ENCODE peak calls at places on chromosome X, in nine cellular contexts. One of them, this sample, is unnamed.

GRCh38 chrX:115174548-115174947 is 14.7 kb upstream of the RBMXL3 start:
- DNase-seq in upper lobe of right lung: no peak
- DNase-seq in PC-9: no peak
- DNase-seq in SJSA1: no peak
- DNase-seq in mammary epithelial cell: no peak
- DNase-seq in iPS DF 6.9: no peak
- DNase-seq in NT2/D1: no peak
- DNase-seq in effector memory CD4-positive, alpha-beta T cell: no peak
- DNase-seq in bronchial epithelial cell: no peak
- DNase-seq in this sample: no peak

GRCh38 chrX:134572816-134573682 is 85.2 kb downstream of the PLAC1 start:
- DNase-seq in upper lobe of right lung: no peak
- DNase-seq in PC-9: peak; percentile 89
- DNase-seq in SJSA1: no peak
- DNase-seq in mammary epithelial cell: peak; percentile 83
- DNase-seq in iPS DF 6.9: no peak
- DNase-seq in NT2/D1: no peak
- DNase-seq in effector memory CD4-positive, alpha-beta T cell: no peak
- DNase-seq in bronchial epithelial cell: peak; percentile 82
- DNase-seq in this sample: no peak

GRCh38 chrX:65601530-65602281 is 65.7 kb upstream of the MSN start:
- DNase-seq in upper lobe of right lung: peak; percentile 86
- DNase-seq in PC-9: no peak
- DNase-seq in SJSA1: peak; percentile 73
- DNase-seq in mammary epithelial cell: peak; percentile 54
- DNase-seq in iPS DF 6.9: no peak
- DNase-seq in NT2/D1: no peak
- DNase-seq in effector memory CD4-positive, alpha-beta T cell: peak; percentile 43
- DNase-seq in bronchial epithelial cell: peak; percentile 77
- DNase-seq in this sample: no peak

GRCh38 chrX:148298737-148299136 is 201.7 kb upstream of the AFF2 start:
- DNase-seq in upper lobe of right lung: no peak
- DNase-seq in PC-9: no peak
- DNase-seq in SJSA1: no peak
- DNase-seq in mammary epithelial cell: peak; percentile 59
- DNase-seq in iPS DF 6.9: no peak
- DNase-seq in NT2/D1: no peak
- DNase-seq in effector memory CD4-positive, alpha-beta T cell: no peak
- DNase-seq in bronchial epithelial cell: no peak
- DNase-seq in this sample: no peak

GRCh38 chrX:17369294-17369693 is 5.7 kb upstream of the NHS start:
- DNase-seq in upper lobe of right lung: no peak
- DNase-seq in PC-9: no peak
- DNase-seq in SJSA1: no peak
- DNase-seq in mammary epithelial cell: no peak
- DNase-seq in iPS DF 6.9: no peak
- DNase-seq in NT2/D1: no peak
- DNase-seq in effector memory CD4-positive, alpha-beta T cell: no peak
- DNase-seq in bronchial epithelial cell: peak; percentile 44
- DNase-seq in this sample: no peak

GRCh38 chrX:124931241-124931640 is 388.4 kb upstream of the TEX13C start:
- DNase-seq in upper lobe of right lung: no peak
- DNase-seq in PC-9: no peak
- DNase-seq in SJSA1: no peak
- DNase-seq in mammary epithelial cell: no peak
- DNase-seq in iPS DF 6.9: no peak
- DNase-seq in NT2/D1: no peak
- DNase-seq in effector memory CD4-positive, alpha-beta T cell: no peak
- DNase-seq in bronchial epithelial cell: no peak
- DNase-seq in this sample: no peak

GRCh38 chrX:136130931-136131843 is 16.1 kb upstream of the FHL1 start:
- DNase-seq in upper lobe of right lung: no peak
- DNase-seq in PC-9: peak; percentile 99
- DNase-seq in SJSA1: peak; percentile 48
- DNase-seq in mammary epithelial cell: peak; percentile 91
- DNase-seq in iPS DF 6.9: no peak
- DNase-seq in NT2/D1: no peak
- DNase-seq in effector memory CD4-positive, alpha-beta T cell: no peak
- DNase-seq in bronchial epithelial cell: peak; percentile 92
- DNase-seq in this sample: no peak

GRCh38 chrX:43096830-43097229 is 318.9 kb upstream of the PPP1R2C start:
- DNase-seq in upper lobe of right lung: no peak
- DNase-seq in PC-9: no peak
- DNase-seq in SJSA1: no peak
- DNase-seq in mammary epithelial cell: no peak
- DNase-seq in iPS DF 6.9: no peak
- DNase-seq in NT2/D1: no peak
- DNase-seq in effector memory CD4-positive, alpha-beta T cell: no peak
- DNase-seq in bronchial epithelial cell: no peak
- DNase-seq in this sample: no peak

GRCh38 chrX:19225906-19226305 is 103.6 kb upstream of the ADGRG2 start:
- DNase-seq in upper lobe of right lung: no peak
- DNase-seq in PC-9: no peak
- DNase-seq in SJSA1: no peak
- DNase-seq in mammary epithelial cell: no peak
- DNase-seq in iPS DF 6.9: no peak
- DNase-seq in NT2/D1: peak; percentile 18
- DNase-seq in effector memory CD4-positive, alpha-beta T cell: no peak
- DNase-seq in bronchial epithelial cell: peak; percentile 30
- DNase-seq in this sample: no peak

GRCh38 chrX:55342533-55343501 is 78.1 kb upstream of the PAGE3 start:
- DNase-seq in upper lobe of right lung: no peak
- DNase-seq in PC-9: no peak
- DNase-seq in SJSA1: no peak
- DNase-seq in mammary epithelial cell: peak; percentile 55
- DNase-seq in iPS DF 6.9: no peak
- DNase-seq in NT2/D1: peak; percentile 18
- DNase-seq in effector memory CD4-positive, alpha-beta T cell: peak; percentile 18
- DNase-seq in bronchial epithelial cell: peak; percentile 82
- DNase-seq in this sample: peak; percentile 61

GRCh38 chrX:135520022-135520552 is 373 bp upstream of the INTS6L start:
- DNase-seq in upper lobe of right lung: no peak
- DNase-seq in PC-9: no peak
- DNase-seq in SJSA1: no peak
- DNase-seq in mammary epithelial cell: peak; percentile 9
- DNase-seq in iPS DF 6.9: no peak
- DNase-seq in NT2/D1: no peak
- DNase-seq in effector memory CD4-positive, alpha-beta T cell: no peak
- DNase-seq in bronchial epithelial cell: peak; percentile 19
- DNase-seq in this sample: no peak

GRCh38 chrX:2430265-2430825 is 70.4 kb downstream of the DHRSX start:
- DNase-seq in upper lobe of right lung: peak; percentile 82
- DNase-seq in PC-9: no peak
- DNase-seq in SJSA1: no peak
- DNase-seq in mammary epithelial cell: peak; percentile 67
- DNase-seq in iPS DF 6.9: no peak
- DNase-seq in NT2/D1: no peak
- DNase-seq in effector memory CD4-positive, alpha-beta T cell: no peak
- DNase-seq in bronchial epithelial cell: peak; percentile 50
- DNase-seq in this sample: no peak

GRCh38 chrX:45903781-45904201 is 641.4 kb downstream of the ZNF674 start:
- DNase-seq in upper lobe of right lung: no peak
- DNase-seq in PC-9: no peak
- DNase-seq in SJSA1: no peak
- DNase-seq in mammary epithelial cell: no peak
- DNase-seq in iPS DF 6.9: no peak
- DNase-seq in NT2/D1: no peak
- DNase-seq in effector memory CD4-positive, alpha-beta T cell: no peak
- DNase-seq in bronchial epithelial cell: peak; percentile 10
- DNase-seq in this sample: no peak

GRCh38 chrX:73916931-73917657 is 354.1 kb downstream of the CHIC1 start:
- DNase-seq in upper lobe of right lung: no peak
- DNase-seq in PC-9: peak; percentile 78
- DNase-seq in SJSA1: peak; percentile 42
- DNase-seq in mammary epithelial cell: peak; percentile 77
- DNase-seq in iPS DF 6.9: no peak
- DNase-seq in NT2/D1: peak; percentile 67
- DNase-seq in effector memory CD4-positive, alpha-beta T cell: no peak
- DNase-seq in bronchial epithelial cell: peak; percentile 85
- DNase-seq in this sample: no peak

DNA sequence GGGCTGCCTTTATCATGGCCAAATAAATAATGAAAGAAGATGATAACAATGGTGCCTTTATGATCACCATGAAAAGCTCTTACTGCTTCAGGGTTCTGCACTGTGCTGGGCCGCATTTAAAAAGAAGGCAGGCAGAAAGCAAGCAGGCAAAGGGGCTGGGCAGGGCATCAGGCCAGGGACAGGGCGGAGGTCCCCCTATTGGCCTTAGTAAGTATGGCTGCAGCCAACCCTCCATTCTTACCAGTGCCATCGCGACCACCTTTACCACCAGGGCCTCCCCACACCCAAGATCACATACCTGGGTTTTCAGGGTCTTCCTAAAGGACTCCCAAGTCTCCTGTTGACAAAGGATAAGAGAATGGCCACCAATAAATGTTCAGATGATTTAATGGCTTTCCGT is 38.9 kb downstream of the CNGA2 start:
- DNase-seq in upper lobe of right lung: no peak
- DNase-seq in PC-9: peak; percentile 29
- DNase-seq in SJSA1: no peak
- DNase-seq in mammary epithelial cell: no peak
- DNase-seq in iPS DF 6.9: no peak
- DNase-seq in NT2/D1: no peak
- DNase-seq in effector memory CD4-positive, alpha-beta T cell: no peak
- DNase-seq in bronchial epithelial cell: no peak
- DNase-seq in this sample: no peak
- H3K27me3 ChIP-seq in upper lobe of right lung: no peaks in the 10 kb centered on the region
- H3K27me3 ChIP-seq in PC-9: no peaks in the 10 kb centered on the region
- H3K27me3 ChIP-seq in SJSA1: no peaks in the 10 kb centered on the region
- H3K27me3 ChIP-seq in mammary epithelial cell: no peaks in the 10 kb centered on the region
- H3K27me3 ChIP-seq in iPS DF 6.9: no peaks in the 10 kb centered on the region
- H3K27me3 ChIP-seq in NT2/D1: no peaks in the 10 kb centered on the region
- H3K27me3 ChIP-seq in effector memory CD4-positive, alpha-beta T cell: no peaks in the 10 kb centered on the region
- H3K27me3 ChIP-seq in bronchial epithelial cell: no peaks in the 10 kb centered on the region
- H3K27me3 ChIP-seq in this sample: no peaks in the 10 kb centered on the region

GRCh38 chrX:152738560-152738959 is 5.0 kb downstream of the MAGEA12 start:
- DNase-seq in upper lobe of right lung: no peak
- DNase-seq in PC-9: peak; percentile 22
- DNase-seq in SJSA1: no peak
- DNase-seq in mammary epithelial cell: no peak
- DNase-seq in iPS DF 6.9: no peak
- DNase-seq in NT2/D1: no peak
- DNase-seq in effector memory CD4-positive, alpha-beta T cell: no peak
- DNase-seq in bronchial epithelial cell: no peak
- DNase-seq in this sample: no peak
- H3K27me3 ChIP-seq in upper lobe of right lung: no peaks in the 10 kb centered on the region
- H3K27me3 ChIP-seq in PC-9: no peaks in the 10 kb centered on the region
- H3K27me3 ChIP-seq in SJSA1: no peaks in the 10 kb centered on the region
- H3K27me3 ChIP-seq in mammary epithelial cell: no peaks in the 10 kb centered on the region
- H3K27me3 ChIP-seq in iPS DF 6.9: no peaks in the 10 kb centered on the region
- H3K27me3 ChIP-seq in NT2/D1: no peaks in the 10 kb centered on the region
- H3K27me3 ChIP-seq in effector memory CD4-positive, alpha-beta T cell: no peaks in the 10 kb centered on the region
- H3K27me3 ChIP-seq in bronchial epithelial cell: no peaks in the 10 kb centered on the region
- H3K27me3 ChIP-seq in this sample: no peaks in the 10 kb centered on the region

DNA sequence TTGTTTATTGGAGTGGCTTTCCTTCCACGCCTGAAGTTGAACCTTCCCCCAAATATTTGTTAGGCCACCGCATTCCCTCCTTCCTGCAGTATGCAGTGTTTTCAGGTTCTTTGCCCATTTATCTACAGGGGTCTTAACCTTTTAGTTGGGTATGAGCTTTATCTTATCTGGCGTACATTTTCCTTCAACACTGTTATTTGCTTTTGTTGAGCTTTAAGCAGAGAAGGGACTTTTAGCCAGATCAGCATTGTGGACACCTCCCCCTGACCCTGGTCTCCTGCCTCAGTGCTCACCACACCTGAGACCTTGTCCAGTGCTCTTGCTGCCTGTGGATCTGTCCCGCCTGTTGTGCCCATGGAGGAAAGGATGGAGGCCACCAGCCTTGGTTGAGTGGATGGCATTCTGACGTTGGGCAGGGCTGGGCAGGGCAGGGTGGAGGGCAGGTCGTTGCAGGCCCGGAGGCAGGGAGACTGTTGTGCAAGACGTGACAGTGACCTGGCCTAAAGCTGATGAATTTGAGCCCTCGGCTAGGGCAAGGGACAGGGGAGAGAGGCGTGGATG is 1.0 kb upstream of the DUSP9 start:
- DNase-seq in upper lobe of right lung: no peak
- DNase-seq in PC-9: no peak
- DNase-seq in SJSA1: no peak
- DNase-seq in mammary epithelial cell: no peak
- DNase-seq in iPS DF 6.9: no peak
- DNase-seq in NT2/D1: no peak
- DNase-seq in effector memory CD4-positive, alpha-beta T cell: no peak
- DNase-seq in bronchial epithelial cell: peak; percentile 40
- DNase-seq in this sample: no peak
- H3K27me3 ChIP-seq in upper lobe of right lung: peaks cover 18% of the 10 kb centered on the region
- H3K27me3 ChIP-seq in PC-9: peaks cover 11% of the 10 kb centered on the region
- H3K27me3 ChIP-seq in SJSA1: peaks cover 19% of the 10 kb centered on the region
- H3K27me3 ChIP-seq in mammary epithelial cell: peaks cover 15% of the 10 kb centered on the region
- H3K27me3 ChIP-seq in iPS DF 6.9: peaks cover 60% of the 10 kb centered on the region
- H3K27me3 ChIP-seq in NT2/D1: peaks cover 70% of the 10 kb centered on the region
- H3K27me3 ChIP-seq in effector memory CD4-positive, alpha-beta T cell: peaks cover 27% of the 10 kb centered on the region
- H3K27me3 ChIP-seq in bronchial epithelial cell: peaks cover 3% of the 10 kb centered on the region
- H3K27me3 ChIP-seq in this sample: peaks cover 10% of the 10 kb centered on the region

DNA sequence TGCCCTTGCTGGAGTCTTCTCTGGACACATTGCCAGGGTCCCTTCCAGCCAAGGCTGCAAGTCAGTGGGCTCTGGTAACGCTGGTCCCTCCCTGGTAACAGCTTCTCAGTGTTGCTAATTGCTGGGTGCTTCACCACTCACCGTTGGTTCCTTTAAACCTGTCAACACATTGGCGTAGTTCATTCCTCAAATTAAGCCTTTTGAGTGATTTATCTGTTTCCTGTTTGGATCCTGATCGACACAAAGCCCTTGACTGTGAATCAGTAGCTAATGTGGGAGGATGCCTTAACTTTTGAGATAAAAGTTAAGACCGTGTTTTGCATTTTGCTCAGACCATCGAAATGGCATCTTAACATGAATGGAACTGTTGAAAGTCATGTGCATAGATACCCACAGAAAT is 125.9 kb downstream of the AMELX start:
- DNase-seq in upper lobe of right lung: no peak
- DNase-seq in PC-9: no peak
- DNase-seq in SJSA1: no peak
- DNase-seq in mammary epithelial cell: no peak
- DNase-seq in iPS DF 6.9: no peak
- DNase-seq in NT2/D1: no peak
- DNase-seq in effector memory CD4-positive, alpha-beta T cell: no peak
- DNase-seq in bronchial epithelial cell: no peak
- DNase-seq in this sample: no peak
- H3K27me3 ChIP-seq in upper lobe of right lung: no peaks in the 10 kb centered on the region
- H3K27me3 ChIP-seq in PC-9: no peaks in the 10 kb centered on the region
- H3K27me3 ChIP-seq in SJSA1: no peaks in the 10 kb centered on the region
- H3K27me3 ChIP-seq in mammary epithelial cell: no peaks in the 10 kb centered on the region
- H3K27me3 ChIP-seq in iPS DF 6.9: no peaks in the 10 kb centered on the region
- H3K27me3 ChIP-seq in NT2/D1: no peaks in the 10 kb centered on the region
- H3K27me3 ChIP-seq in effector memory CD4-positive, alpha-beta T cell: no peaks in the 10 kb centered on the region
- H3K27me3 ChIP-seq in bronchial epithelial cell: no peaks in the 10 kb centered on the region
- H3K27me3 ChIP-seq in this sample: no peaks in the 10 kb centered on the region

This sample was measured in Peyer's patch.